ENCODE peak calls at places on chromosome 21, in ten cellular contexts. H is stomach, X is fibroblast of pulmonary artery, M is left lung, P is fibroblast of the aortic adventitia, T is BJ, Y is neural progenitor cell, J is cardiac muscle cell, V is progenitor cell of endocrine pancreas, F is AG09309. L is an unnamed sample.

GRCh38 chr21:25234857-25235801 is 372.2 kb downstream of the MRPL39 start:
- DNase-seq in H (no peak), X (no peak), M (no peak), P (no peak), T (no peak), Y (no peak), J (no peak), V (no peak), F (no peak), L (no peak)

GRCh38 chr21:15631342-15631741 is 98.4 kb upstream of the USP25 start:
- DNase-seq in H (no peak), X (peak), M (no peak), P (peak), T (peak), Y (no peak), J (peak), V (no peak), F (peak), L (peak)

GRCh38 chr21:15441060-15441493 is 288.7 kb upstream of the USP25 start:
- DNase-seq in H (no peak), X (no peak), M (no peak), P (no peak), T (no peak), Y (peak), J (no peak), V (no peak), F (no peak), L (no peak)

GRCh38 chr21:45613881-45614280 is 29.6 kb upstream of the PCBP3 start:
- DNase-seq in H (no peak), X (no peak), M (no peak), P (no peak), T (no peak), Y (no peak), J (peak), V (no peak), F (no peak), L (no peak)

GRCh38 chr21:45830221-45830640 is 151.3 kb upstream of the COL6A1 start:
- DNase-seq in H (no peak), X (no peak), M (no peak), P (no peak), T (no peak), Y (no peak), J (no peak), V (no peak), F (no peak), L (no peak)

GRCh38 chr21:21028275-21028814 is 30.1 kb downstream of the NCAM2 start:
- DNase-seq in H (no peak), X (peak), M (no peak), P (peak), T (no peak), Y (no peak), J (peak), V (no peak), F (no peak), L (peak)

GRCh38 chr21:25491267-25491666 is 116.0 kb downstream of the MRPL39 start:
- DNase-seq in H (no peak), X (no peak), M (no peak), P (no peak), T (no peak), Y (no peak), J (no peak), V (no peak), F (no peak), L (no peak)

GRCh38 chr21:8994640-8995511 is 1526.5 kb upstream of the TPTE start:
- DNase-seq in H (no peak), X (no peak), M (no peak), P (no peak), T (no peak), Y (no peak), J (no peak), V (no peak), F (no peak), L (no peak)

GRCh38 chr21:15560383-15561056 is 169.3 kb upstream of the USP25 start:
- DNase-seq in H (no peak), X (no peak), M (no peak), P (no peak), T (no peak), Y (no peak), J (no peak), V (no peak), F (no peak), L (no peak)

GRCh38 chr21:39707316-39707715 is 37.7 kb upstream of the IGSF5 start:
- DNase-seq in H (no peak), X (no peak), M (no peak), P (no peak), T (no peak), Y (no peak), J (no peak), V (no peak), F (no peak), L (no peak)

GRCh38 chr21:45644041-45644906 is 749 bp downstream of the PCBP3 start:
- DNase-seq in H (no peak), X (peak), M (no peak), P (no peak), T (no peak), Y (peak), J (peak), V (no peak), F (no peak), L (peak)

GRCh38 chr21:34886554-34887385 is 162.3 kb downstream of the RUNX1 start:
- DNase-seq in H (no peak), X (peak), M (peak), P (no peak), T (no peak), Y (peak), J (peak), V (no peak), F (no peak), L (peak)

DNA sequence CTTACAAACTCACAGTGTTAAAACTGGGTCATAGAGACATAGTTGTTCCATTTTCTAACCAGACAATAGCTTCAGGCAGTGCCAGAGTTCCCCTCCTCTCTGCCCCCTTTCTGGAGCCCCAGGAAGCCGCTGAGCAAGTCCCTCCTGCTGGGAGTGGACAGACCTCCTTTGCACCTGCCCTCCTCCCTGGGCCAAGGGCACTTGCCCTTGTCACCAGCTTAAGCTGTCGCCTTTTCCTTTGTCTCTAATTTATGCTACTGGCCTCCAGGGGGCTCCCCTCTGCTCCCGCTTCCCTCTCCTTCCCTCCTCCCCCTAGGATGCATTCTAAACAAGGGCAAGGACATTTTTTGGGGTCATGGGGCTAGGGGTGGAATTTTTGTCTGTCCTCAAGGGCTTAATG is 182.4 kb downstream of the MIS18A start:
- DNase-seq in H (no peak), X (no peak), M (no peak), P (peak), T (no peak), Y (peak), J (peak), V (no peak), F (no peak), L (peak)
- TF ChIP-seq CTCF in H (no peak), X (peak), M (no peak), P (peak), T (peak), Y (peak), J (peak), V (peak), F (peak), L (peak)

GRCh38 chr21:32276671-32277070 is 2.2 kb downstream of the MIS18A start:
- DNase-seq in H (no peak), X (no peak), M (no peak), P (no peak), T (no peak), Y (no peak), J (no peak), V (no peak), F (no peak), L (no peak)
- TF ChIP-seq CTCF in H (no peak), X (no peak), M (no peak), P (no peak), T (no peak), Y (no peak), J (no peak), V (no peak), F (no peak), L (no peak)

GRCh38 chr21:44510508-44511218 is 29.3 kb downstream of the KRTAP10-1 start:
- DNase-seq in H (peak), X (peak), M (peak), P (peak), T (no peak), Y (peak), J (peak), V (peak), F (no peak), L (peak)
- TF ChIP-seq CTCF in H (peak), X (peak), M (peak), P (peak), T (peak), Y (peak), J (peak), V (peak), F (peak), L (peak)

GRCh38 chr21:33479679-33480480 is at the start of gene TMEM50B:
- DNase-seq in H (peak), X (peak), M (peak), P (peak), T (peak), Y (peak), J (peak), V (peak), F (peak), L (peak)
- TF ChIP-seq CTCF in H (peak), X (peak), M (no peak), P (peak), T (peak), Y (peak), J (peak), V (peak), F (peak), L (peak)

GRCh38 chr21:42376338-42376982 is 10.1 kb upstream of the TFF1 start:
- DNase-seq in H (peak), X (no peak), M (peak), P (no peak), T (no peak), Y (no peak), J (no peak), V (no peak), F (no peak), L (no peak)
- TF ChIP-seq CTCF in H (peak), X (no peak), M (no peak), P (no peak), T (no peak), Y (no peak), J (no peak), V (no peak), F (peak), L (no peak)

DNA sequence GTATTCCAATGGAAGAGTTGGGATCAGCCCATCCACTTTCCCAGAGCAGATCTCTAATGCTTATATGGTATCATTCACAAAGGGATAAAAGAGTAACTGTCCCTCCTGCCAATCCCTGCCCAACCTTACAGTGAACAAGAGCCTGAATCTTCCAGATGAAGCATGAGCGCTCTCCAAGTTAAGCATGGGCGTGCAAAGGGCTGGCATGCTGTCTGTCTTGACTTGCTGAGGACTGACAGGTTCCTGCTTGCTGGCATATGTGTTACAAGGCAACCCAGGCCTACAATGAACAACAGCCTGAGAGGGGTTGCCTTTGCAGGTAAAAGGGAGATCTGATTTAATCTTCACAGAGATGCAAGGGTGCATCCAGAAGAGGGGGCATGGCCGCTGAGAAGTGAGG is 155.6 kb upstream of the SOD1 start:
- DNase-seq in H (no peak), X (no peak), M (no peak), P (no peak), T (no peak), Y (no peak), J (no peak), V (no peak), F (no peak), L (no peak)
- TF ChIP-seq CTCF in H (no peak), X (no peak), M (no peak), P (no peak), T (no peak), Y (no peak), J (no peak), V (no peak), F (no peak), L (no peak)

GRCh38 chr21:37393786-37394185 is 27.2 kb downstream of the DYRK1A start:
- DNase-seq in H (no peak), X (no peak), M (no peak), P (no peak), T (no peak), Y (no peak), J (no peak), V (no peak), F (no peak), L (no peak)

GRCh38 chr21:37396855-37397254 is 30.3 kb downstream of the DYRK1A start:
- DNase-seq in H (no peak), X (no peak), M (no peak), P (no peak), T (no peak), Y (no peak), J (no peak), V (no peak), F (no peak), L (no peak)

GRCh38 chr21:37389456-37389855 is 22.9 kb downstream of the DYRK1A start:
- DNase-seq in H (no peak), X (no peak), M (no peak), P (peak), T (no peak), Y (no peak), J (no peak), V (no peak), F (no peak), L (no peak)

GRCh38 chr21:37398697-37399096 is 32.1 kb downstream of the DYRK1A start:
- DNase-seq in H (no peak), X (no peak), M (no peak), P (no peak), T (no peak), Y (no peak), J (no peak), V (no peak), F (no peak), L (no peak)

DNA sequence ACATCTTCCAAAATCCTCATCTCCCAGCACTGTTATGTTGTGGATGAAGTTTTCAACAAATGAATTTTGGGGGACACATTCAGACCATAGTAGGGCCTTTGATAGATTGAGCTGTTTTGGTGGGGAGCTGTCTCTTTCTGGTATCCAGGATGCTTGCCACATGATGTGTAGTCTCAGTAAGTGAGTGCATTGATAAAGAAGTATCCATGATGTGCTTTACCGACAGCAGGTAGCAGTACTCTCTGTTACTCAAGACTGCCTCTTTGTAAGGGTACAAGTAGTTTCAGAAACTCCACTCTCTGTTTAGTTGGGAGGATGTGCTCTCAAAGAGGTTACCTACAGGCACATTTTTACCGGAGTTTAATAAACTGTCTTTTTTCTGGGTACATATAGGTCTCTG is 26.5 kb downstream of the DYRK1A start:
- DNase-seq in H (no peak), X (no peak), M (no peak), P (no peak), T (no peak), Y (no peak), J (no peak), V (no peak), F (no peak), L (no peak)
- TF ChIP-seq CTCF in H (no peak), X (no peak), M (no peak), P (no peak), T (no peak), Y (no peak), J (no peak), V (no peak), F (no peak), L (no peak)

GRCh38 chr21:42225571-42226155 is 6.7 kb downstream of the ABCG1 start:
- DNase-seq in H (no peak), X (no peak), M (no peak), P (no peak), T (no peak), Y (no peak), J (no peak), V (no peak), F (no peak), L (no peak)
- TF ChIP-seq CTCF in H (no peak), X (no peak), M (no peak), P (no peak), T (no peak), Y (no peak), J (no peak), V (no peak), F (no peak), L (no peak)

DNA sequence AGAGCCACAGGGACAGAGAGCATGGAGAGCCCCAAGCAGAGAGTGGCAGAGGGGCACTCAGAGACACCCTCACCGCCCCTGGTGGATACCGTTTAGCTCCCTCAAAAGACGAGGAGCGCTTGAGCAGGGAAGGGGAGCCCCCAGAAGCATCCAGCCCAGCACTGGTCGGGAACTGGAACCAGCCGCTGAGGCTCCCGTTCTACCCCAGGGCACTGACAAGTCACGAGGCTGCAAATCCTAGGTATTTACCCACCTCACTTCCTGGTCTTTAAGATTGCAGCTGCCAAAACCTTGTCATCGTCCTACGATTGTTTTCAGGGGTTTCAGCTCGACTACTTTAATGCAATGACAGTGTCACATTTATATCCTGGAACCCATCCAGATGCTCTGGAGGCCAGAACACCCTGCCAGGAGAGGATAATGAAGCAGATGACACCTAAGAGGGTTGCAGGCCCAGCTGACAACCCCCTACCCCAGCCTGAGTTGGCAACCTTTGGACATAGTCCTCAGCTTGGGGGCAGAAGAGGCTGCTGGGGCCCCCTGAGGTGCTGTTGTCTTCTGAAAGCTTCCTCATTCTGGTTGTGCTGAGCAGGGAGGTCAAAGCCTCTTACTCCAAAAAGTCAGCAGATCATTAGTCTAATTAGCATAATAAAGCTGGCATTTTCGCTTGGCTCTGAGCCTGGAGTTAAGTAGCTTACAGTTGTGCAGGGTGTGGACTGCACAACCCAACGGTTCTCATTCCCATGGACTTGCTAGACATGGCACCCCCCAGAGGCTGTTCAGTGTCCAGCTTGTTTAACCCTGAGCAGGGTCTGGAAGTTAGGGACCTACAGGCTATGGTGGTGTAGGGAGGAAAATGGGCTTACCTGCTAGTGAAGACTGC is 20.6 kb upstream of the BACE2 start:
- DNase-seq in H (no peak), X (no peak), M (no peak), P (no peak), T (no peak), Y (peak), J (no peak), V (no peak), F (no peak), L (no peak)
- TF ChIP-seq CTCF in H (no peak), X (no peak), M (no peak), P (no peak), T (no peak), Y (peak), J (no peak), V (no peak), F (no peak), L (no peak)

L was measured in MCF 10A.